ENCODE peak calls at places on chromosomes 16 and 17, in seven cellular contexts. V is RPMI7951; P is astrocyte; N is H54; H is stimulated activated CD8-positive, alpha-beta memory T cell treated with anti-CD3 and anti-CD28 coated beads, Interleukin-4, amount 100 ng/mL, for 4 hours; O is putamen; J is amniotic stem cell. D is an unnamed sample.

GRCh38 chr16:29308644-29309546 is 97.6 kb downstream of the NPIPB11 start:
- DNase-seq in V (no peak), P (no peak), N (no peak), H (no peak), O (no peak), J (no peak), D (no peak)

GRCh38 chr16:21277045-21277926 is 804 bp downstream of the CRYM start:
- DNase-seq in V (no peak), P (no peak), N (no peak), H (no peak), O (no peak), J (no peak), D (no peak)

GRCh38 chr16:85860413-85861094 is 38.4 kb upstream of the IRF8 start:
- DNase-seq in V (no peak), P (no peak), N (no peak), H (no peak), O (no peak), J (no peak), D (no peak)

GRCh38 chr16:35180970-35181369 is 1721.6 kb downstream of the TP53TG3F start:
- DNase-seq in V (no peak), P (no peak), N (no peak), H (no peak), O (no peak), J (no peak), D (no peak)

GRCh38 chr17:70067104-70067503 is 7.9 kb upstream of the KCNJ16 start:
- DNase-seq in V (no peak), P (no peak), N (no peak), H (no peak), O (peak), J (no peak), D (no peak)

GRCh38 chr17:48261297-48261880 is 153.8 kb downstream of the SNX11 start:
- DNase-seq in V (peak), P (no peak), N (peak), H (no peak), O (no peak), J (no peak), D (peak)

GRCh38 chr17:72687941-72688340 is 404.5 kb downstream of the SLC39A11 start:
- DNase-seq in V (no peak), P (no peak), N (no peak), H (no peak), O (no peak), J (no peak), D (peak)

GRCh38 chr16:82137819-82138177 is 32.2 kb downstream of the MPHOSPH6 start:
- DNase-seq in V (no peak), P (no peak), N (no peak), H (no peak), O (no peak), J (no peak), D (no peak)

GRCh38 chr16:87845807-87846619 is 23.3 kb downstream of the SLC7A5 start:
- DNase-seq in V (no peak), P (no peak), N (no peak), H (no peak), O (no peak), J (no peak), D (no peak)

GRCh38 chr17:4444782-4445473 is 11.2 kb downstream of the SPNS3 start:
- DNase-seq in V (peak), P (no peak), N (peak), H (no peak), O (no peak), J (no peak), D (no peak)

GRCh38 chr16:5379948-5380347 is 282.4 kb upstream of the EEF2KMT start:
- DNase-seq in V (no peak), P (no peak), N (no peak), H (no peak), O (no peak), J (no peak), D (no peak)

GRCh38 chr17:4362141-4362540 is 4.3 kb downstream of the UBE2G1 start:
- DNase-seq in V (no peak), P (no peak), N (no peak), H (no peak), O (peak), J (no peak), D (peak)

GRCh38 chr16:8818499-8819270 is 21.0 kb downstream of the PMM2 start:
- DNase-seq in V (no peak), P (no peak), N (no peak), H (no peak), O (no peak), J (no peak), D (no peak)

GRCh38 chr17:39626671-39627169 is at the start of gene PPP1R1B:
- DNase-seq in V (no peak), P (no peak), N (no peak), H (no peak), O (peak), J (no peak), D (peak)

GRCh38 chr17:32341857-32342602 is at the start of gene C17orf75:
- DNase-seq in V (peak), P (peak), N (peak), H (peak), O (peak), J (peak), D (peak)

GRCh38 chr16:86430814-86431213 is 79.5 kb upstream of the FOXF1 start:
- DNase-seq in V (no peak), P (no peak), N (no peak), H (no peak), O (no peak), J (no peak), D (no peak)

GRCh38 chr16:81652798-81653505 is 126.1 kb upstream of the PLCG2 start:
- DNase-seq in V (no peak), P (no peak), N (no peak), H (no peak), O (no peak), J (no peak), D (peak)

GRCh38 chr17:83200231-83200699 is 120.9 kb downstream of the METRNL start:
- DNase-seq in V (peak), P (no peak), N (no peak), H (no peak), O (no peak), J (no peak), D (no peak)

GRCh38 chr17:77849203-77849602 is 109.3 kb upstream of the TNRC6C start:
- DNase-seq in V (no peak), P (no peak), N (no peak), H (no peak), O (no peak), J (no peak), D (no peak)

GRCh38 chr17:2796164-2797140 is at the start of gene RAP1GAP2:
- DNase-seq in V (peak), P (no peak), N (no peak), H (peak), O (no peak), J (no peak), D (no peak)

GRCh38 chr16:54526916-54527315 is 240.3 kb upstream of the IRX3 start:
- DNase-seq in V (peak), P (peak), N (no peak), H (no peak), O (no peak), J (peak), D (no peak)

GRCh38 chr16:89350701-89351380 is 133.3 kb downstream of the ZNF778 start:
- DNase-seq in V (peak), P (peak), N (no peak), H (no peak), O (peak), J (no peak), D (no peak)

GRCh38 chr17:70295329-70295728 is 126.0 kb downstream of the KCNJ2 start:
- DNase-seq in V (no peak), P (no peak), N (no peak), H (no peak), O (no peak), J (no peak), D (no peak)

GRCh38 chr16:49619811-49620157 is 236.1 kb downstream of the ZNF423 start:
- DNase-seq in V (no peak), P (no peak), N (no peak), H (no peak), O (no peak), J (no peak), D (no peak)

GRCh38 chr16:68760671-68761275 is 23.7 kb downstream of the CDH1 start:
- DNase-seq in V (peak), P (peak), N (peak), H (no peak), O (peak), J (no peak), D (no peak)

GRCh38 chr17:79997004-79997673 is 38.5 kb downstream of the TBC1D16 start:
- DNase-seq in V (no peak), P (no peak), N (no peak), H (peak), O (no peak), J (no peak), D (no peak)

GRCh38 chr17:70369296-70369855 is 200.0 kb downstream of the KCNJ2 start:
- DNase-seq in V (peak), P (peak), N (no peak), H (no peak), O (no peak), J (no peak), D (no peak)

GRCh38 chr16:60741810-60742209 is 1294.4 kb downstream of the CDH8 start:
- DNase-seq in V (no peak), P (no peak), N (no peak), H (no peak), O (no peak), J (no peak), D (no peak)

GRCh38 chr16:53817812-53818211 is 113.9 kb downstream of the FTO start:
- DNase-seq in V (peak), P (peak), N (no peak), H (no peak), O (no peak), J (no peak), D (no peak)

GRCh38 chr17:35931794-35932419 is 1.3 kb upstream of the RDM1 start:
- DNase-seq in V (peak), P (peak), N (no peak), H (no peak), O (no peak), J (no peak), D (no peak)

GRCh38 chr17:70271672-70272071 is 102.3 kb downstream of the KCNJ2 start:
- DNase-seq in V (no peak), P (no peak), N (no peak), H (no peak), O (no peak), J (no peak), D (no peak)

GRCh38 chr17:2230877-2231276 is 72.7 kb downstream of the SMG6 start:
- DNase-seq in V (no peak), P (peak), N (no peak), H (no peak), O (peak), J (no peak), D (no peak)

D was measured in NCI-H146.